ENCODE peak calls at places on chromosomes 3 and 15, in eight cellular contexts. One of them, this sample, is unnamed.

GRCh38 chr15:95669146-95669922 is 661.2 kb upstream of the NR2F2 start:
- DNase-seq in adrenal gland: no peak
- DNase-seq in pancreas: no peak
- DNase-seq in ovary: peak; percentile 33
- DNase-seq in DND-41: no peak
- DNase-seq in HCT116: no peak
- DNase-seq in brain microvascular endothelial cell: no peak
- DNase-seq in dorsolateral prefrontal cortex: no peak
- DNase-seq in this sample: no peak

GRCh38 chr3:114640126-114640525 is 346.3 kb downstream of the TIGIT start:
- DNase-seq in adrenal gland: no peak
- DNase-seq in pancreas: no peak
- DNase-seq in ovary: no peak
- DNase-seq in DND-41: no peak
- DNase-seq in HCT116: no peak
- DNase-seq in brain microvascular endothelial cell: no peak
- DNase-seq in dorsolateral prefrontal cortex: no peak
- DNase-seq in this sample: no peak

GRCh38 chr3:159128628-159129027 is 326.8 kb downstream of the MFSD1 start:
- DNase-seq in adrenal gland: no peak
- DNase-seq in pancreas: no peak
- DNase-seq in ovary: no peak
- DNase-seq in DND-41: no peak
- DNase-seq in HCT116: peak; percentile 31
- DNase-seq in brain microvascular endothelial cell: no peak
- DNase-seq in dorsolateral prefrontal cortex: no peak
- DNase-seq in this sample: no peak

GRCh38 chr3:51799879-51800757 is 21.1 kb upstream of the IQCF6 start:
- DNase-seq in adrenal gland: peak; percentile 42
- DNase-seq in pancreas: no peak
- DNase-seq in ovary: no peak
- DNase-seq in DND-41: peak; percentile 20
- DNase-seq in HCT116: peak; percentile 55
- DNase-seq in brain microvascular endothelial cell: peak; percentile 74
- DNase-seq in dorsolateral prefrontal cortex: no peak
- DNase-seq in this sample: no peak

GRCh38 chr3:111534701-111535100 is 7.3 kb upstream of the CD96 start:
- DNase-seq in adrenal gland: no peak
- DNase-seq in pancreas: no peak
- DNase-seq in ovary: no peak
- DNase-seq in DND-41: no peak
- DNase-seq in HCT116: no peak
- DNase-seq in brain microvascular endothelial cell: peak; percentile 36
- DNase-seq in dorsolateral prefrontal cortex: no peak
- DNase-seq in this sample: no peak

GRCh38 chr3:18079739-18080138 is 337.3 kb upstream of the TBC1D5 start:
- DNase-seq in adrenal gland: no peak
- DNase-seq in pancreas: no peak
- DNase-seq in ovary: no peak
- DNase-seq in DND-41: peak; percentile 55
- DNase-seq in HCT116: peak; percentile 69
- DNase-seq in brain microvascular endothelial cell: peak; percentile 13
- DNase-seq in dorsolateral prefrontal cortex: no peak
- DNase-seq in this sample: no peak

GRCh38 chr3:161310649-161311423 is 60.5 kb downstream of the SPTSSB start:
- DNase-seq in adrenal gland: no peak
- DNase-seq in pancreas: no peak
- DNase-seq in ovary: no peak
- DNase-seq in DND-41: peak; percentile 74
- DNase-seq in HCT116: no peak
- DNase-seq in brain microvascular endothelial cell: no peak
- DNase-seq in dorsolateral prefrontal cortex: no peak
- DNase-seq in this sample: no peak

GRCh38 chr15:40114218-40114617 is 5.5 kb upstream of the BMF start:
- DNase-seq in adrenal gland: no peak
- DNase-seq in pancreas: no peak
- DNase-seq in ovary: no peak
- DNase-seq in DND-41: no peak
- DNase-seq in HCT116: no peak
- DNase-seq in brain microvascular endothelial cell: no peak
- DNase-seq in dorsolateral prefrontal cortex: no peak
- DNase-seq in this sample: no peak

GRCh38 chr3:123098411-123099330 is 31.8 kb downstream of the PDIA5 start:
- DNase-seq in adrenal gland: peak; percentile 65
- DNase-seq in pancreas: no peak
- DNase-seq in ovary: no peak
- DNase-seq in DND-41: no peak
- DNase-seq in HCT116: no peak
- DNase-seq in brain microvascular endothelial cell: no peak
- DNase-seq in dorsolateral prefrontal cortex: no peak
- DNase-seq in this sample: no peak

GRCh38 chr3:115581347-115582135 is 41.8 kb upstream of the GAP43 start:
- DNase-seq in adrenal gland: peak; percentile 21
- DNase-seq in pancreas: no peak
- DNase-seq in ovary: no peak
- DNase-seq in DND-41: no peak
- DNase-seq in HCT116: no peak
- DNase-seq in brain microvascular endothelial cell: peak; percentile 4
- DNase-seq in dorsolateral prefrontal cortex: no peak
- DNase-seq in this sample: no peak

GRCh38 chr3:152264378-152264777 is 4.4 kb upstream of the MBNL1 start:
- DNase-seq in adrenal gland: peak; percentile 13
- DNase-seq in pancreas: no peak
- DNase-seq in ovary: no peak
- DNase-seq in DND-41: no peak
- DNase-seq in HCT116: no peak
- DNase-seq in brain microvascular endothelial cell: no peak
- DNase-seq in dorsolateral prefrontal cortex: no peak
- DNase-seq in this sample: no peak

GRCh38 chr3:89932882-89933281 is 825.5 kb downstream of the EPHA3 start:
- DNase-seq in adrenal gland: no peak
- DNase-seq in pancreas: no peak
- DNase-seq in ovary: no peak
- DNase-seq in DND-41: no peak
- DNase-seq in HCT116: no peak
- DNase-seq in brain microvascular endothelial cell: no peak
- DNase-seq in dorsolateral prefrontal cortex: no peak
- DNase-seq in this sample: no peak

GRCh38 chr3:32460031-32460749 is 42.5 kb downstream of the CMTM6 start:
- DNase-seq in adrenal gland: no peak
- DNase-seq in pancreas: no peak
- DNase-seq in ovary: no peak
- DNase-seq in DND-41: peak; percentile 86
- DNase-seq in HCT116: no peak
- DNase-seq in brain microvascular endothelial cell: no peak
- DNase-seq in dorsolateral prefrontal cortex: no peak
- DNase-seq in this sample: no peak

GRCh38 chr15:101615986-101616848 is 36.0 kb downstream of the TM2D3 start:
- DNase-seq in adrenal gland: peak; percentile 83
- DNase-seq in pancreas: peak; percentile 68
- DNase-seq in ovary: peak; percentile 81
- DNase-seq in DND-41: no peak
- DNase-seq in HCT116: peak; percentile 56
- DNase-seq in brain microvascular endothelial cell: peak; percentile 49
- DNase-seq in dorsolateral prefrontal cortex: no peak
- DNase-seq in this sample: peak; percentile 56

GRCh38 chr3:112360574-112360973 is 27.6 kb downstream of the CD200 start:
- DNase-seq in adrenal gland: no peak
- DNase-seq in pancreas: no peak
- DNase-seq in ovary: no peak
- DNase-seq in DND-41: no peak
- DNase-seq in HCT116: no peak
- DNase-seq in brain microvascular endothelial cell: no peak
- DNase-seq in dorsolateral prefrontal cortex: no peak
- DNase-seq in this sample: peak; percentile 41

GRCh38 chr3:173399001-173399400 is 1.5 kb downstream of the NLGN1 start:
- DNase-seq in adrenal gland: no peak
- DNase-seq in pancreas: no peak
- DNase-seq in ovary: no peak
- DNase-seq in DND-41: no peak
- DNase-seq in HCT116: no peak
- DNase-seq in brain microvascular endothelial cell: no peak
- DNase-seq in dorsolateral prefrontal cortex: no peak
- DNase-seq in this sample: no peak

GRCh38 chr3:167776144-167776685 is 40.7 kb downstream of the SERPINI1 start:
- DNase-seq in adrenal gland: peak; percentile 4
- DNase-seq in pancreas: no peak
- DNase-seq in ovary: no peak
- DNase-seq in DND-41: no peak
- DNase-seq in HCT116: no peak
- DNase-seq in brain microvascular endothelial cell: no peak
- DNase-seq in dorsolateral prefrontal cortex: no peak
- DNase-seq in this sample: no peak

GRCh38 chr3:47482411-47482810 is 6.7 kb upstream of the SCAP start:
- DNase-seq in adrenal gland: peak; percentile 35
- DNase-seq in pancreas: no peak
- DNase-seq in ovary: no peak
- DNase-seq in DND-41: no peak
- DNase-seq in HCT116: no peak
- DNase-seq in brain microvascular endothelial cell: no peak
- DNase-seq in dorsolateral prefrontal cortex: no peak
- DNase-seq in this sample: no peak

DNA sequence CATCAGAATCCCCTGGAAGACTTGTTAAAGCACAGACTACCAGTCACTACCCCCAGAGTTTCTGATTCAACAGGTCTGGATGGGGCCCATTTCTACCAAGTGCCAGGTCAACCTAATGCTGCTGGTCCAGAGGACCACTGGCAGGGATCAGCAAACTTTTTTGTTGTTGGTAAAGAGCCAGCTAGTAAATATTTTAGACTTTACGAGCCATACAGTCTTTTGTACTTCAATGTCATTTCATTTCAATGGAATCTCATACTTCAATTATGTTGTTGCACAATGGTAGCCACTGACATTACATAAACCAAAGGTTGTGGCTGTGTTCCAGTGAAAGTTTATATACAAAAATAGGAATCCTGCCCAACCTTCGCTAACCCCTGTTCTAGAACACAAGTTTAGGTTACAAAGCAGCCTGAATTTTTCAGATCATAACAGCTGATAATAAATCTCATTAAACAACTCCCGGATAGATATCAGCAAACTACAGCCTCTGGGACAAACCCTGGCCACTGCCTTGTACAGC is 28.7 kb downstream of the ULK4 start:
- DNase-seq in adrenal gland: peak; percentile 24
- DNase-seq in pancreas: no peak
- DNase-seq in ovary: no peak
- DNase-seq in DND-41: no peak
- DNase-seq in HCT116: no peak
- DNase-seq in brain microvascular endothelial cell: peak; percentile 11
- DNase-seq in dorsolateral prefrontal cortex: no peak
- DNase-seq in this sample: no peak
- H3K27ac ChIP-seq in adrenal gland: no peak overlapping the region
- H3K27ac ChIP-seq in pancreas: no peak overlapping the region
- H3K27ac ChIP-seq in ovary: no peak overlapping the region
- H3K27ac ChIP-seq in DND-41: no peak overlapping the region
- H3K27ac ChIP-seq in HCT116: no peak overlapping the region
- H3K27ac ChIP-seq in brain microvascular endothelial cell: no peak overlapping the region
- H3K27ac ChIP-seq in dorsolateral prefrontal cortex: no peak overlapping the region
- H3K27ac ChIP-seq in this sample: no peak overlapping the region

DNA sequence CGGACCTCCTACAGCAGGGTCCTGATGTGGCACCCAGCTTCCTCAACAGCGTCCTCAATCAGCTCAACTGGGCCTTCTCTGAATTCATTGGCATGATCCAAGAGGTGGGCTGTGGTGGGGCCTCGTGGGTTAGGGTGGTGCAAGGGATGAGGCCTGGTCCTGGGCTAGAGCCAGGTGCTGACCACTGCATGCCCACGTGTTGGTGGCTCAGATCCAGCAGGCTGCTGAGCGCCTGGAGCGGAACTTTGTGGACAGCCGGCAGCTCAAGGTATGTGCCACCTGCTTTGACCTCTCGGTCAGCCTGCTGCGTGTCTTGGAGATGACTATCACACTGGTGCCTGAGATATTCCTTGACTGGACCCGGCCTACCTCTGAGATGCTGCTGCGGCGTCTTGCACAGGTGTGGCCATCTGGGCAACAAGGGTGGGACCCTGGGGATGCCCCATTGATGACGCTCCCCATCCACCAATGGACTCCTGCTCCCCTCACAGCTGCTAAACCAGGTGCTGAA is 3.8 kb downstream of the AMIGO3 start:
- DNase-seq in adrenal gland: no peak
- DNase-seq in pancreas: no peak
- DNase-seq in ovary: no peak
- DNase-seq in DND-41: no peak
- DNase-seq in HCT116: no peak
- DNase-seq in brain microvascular endothelial cell: no peak
- DNase-seq in dorsolateral prefrontal cortex: no peak
- DNase-seq in this sample: no peak
- TF ChIP-seq CTCF in adrenal gland: no peak
- TF ChIP-seq CTCF in pancreas: no peak
- TF ChIP-seq CTCF in ovary: no peak
- TF ChIP-seq CTCF in DND-41: no peak
- TF ChIP-seq CTCF in HCT116: no peak
- TF ChIP-seq CTCF in brain microvascular endothelial cell: no peak
- TF ChIP-seq CTCF in dorsolateral prefrontal cortex: no peak
- TF ChIP-seq CTCF in this sample: no peak

GRCh38 chr3:177554900-177555759 is 357.8 kb upstream of the TBL1XR1 start:
- DNase-seq in adrenal gland: no peak
- DNase-seq in pancreas: no peak
- DNase-seq in ovary: no peak
- DNase-seq in DND-41: no peak
- DNase-seq in HCT116: no peak
- DNase-seq in brain microvascular endothelial cell: peak; percentile 49
- DNase-seq in dorsolateral prefrontal cortex: peak; percentile 54
- DNase-seq in this sample: no peak
- H3K27ac ChIP-seq in adrenal gland: no peak overlapping the region
- H3K27ac ChIP-seq in pancreas: no peak overlapping the region
- H3K27ac ChIP-seq in ovary: no peak overlapping the region
- H3K27ac ChIP-seq in DND-41: peak overlapping the region; percentile 16
- H3K27ac ChIP-seq in HCT116: no peak overlapping the region
- H3K27ac ChIP-seq in brain microvascular endothelial cell: no peak overlapping the region
- H3K27ac ChIP-seq in dorsolateral prefrontal cortex: no peak overlapping the region
- H3K27ac ChIP-seq in this sample: no peak overlapping the region

GRCh38 chr3:21750831-21751391 is at the start of gene ZNF385D:
- DNase-seq in adrenal gland: peak; percentile 23
- DNase-seq in pancreas: no peak
- DNase-seq in ovary: peak; percentile 23
- DNase-seq in DND-41: no peak
- DNase-seq in HCT116: no peak
- DNase-seq in brain microvascular endothelial cell: peak; percentile 44
- DNase-seq in dorsolateral prefrontal cortex: peak; percentile 47
- DNase-seq in this sample: no peak

GRCh38 chr3:21750291-21750690 is 719 bp downstream of the ZNF385D start:
- DNase-seq in adrenal gland: no peak
- DNase-seq in pancreas: no peak
- DNase-seq in ovary: no peak
- DNase-seq in DND-41: no peak
- DNase-seq in HCT116: no peak
- DNase-seq in brain microvascular endothelial cell: peak; percentile 29
- DNase-seq in dorsolateral prefrontal cortex: no peak
- DNase-seq in this sample: no peak

GRCh38 chr3:21754839-21755238 is 3.8 kb upstream of the ZNF385D start:
- DNase-seq in adrenal gland: no peak
- DNase-seq in pancreas: no peak
- DNase-seq in ovary: no peak
- DNase-seq in DND-41: no peak
- DNase-seq in HCT116: no peak
- DNase-seq in brain microvascular endothelial cell: no peak
- DNase-seq in dorsolateral prefrontal cortex: peak; percentile 35
- DNase-seq in this sample: no peak

GRCh38 chr3:21751891-21752290 is 881 bp upstream of the ZNF385D start:
- DNase-seq in adrenal gland: no peak
- DNase-seq in pancreas: no peak
- DNase-seq in ovary: no peak
- DNase-seq in DND-41: no peak
- DNase-seq in HCT116: no peak
- DNase-seq in brain microvascular endothelial cell: no peak
- DNase-seq in dorsolateral prefrontal cortex: no peak
- DNase-seq in this sample: no peak

GRCh38 chr3:21752749-21753347 is 1.8 kb upstream of the ZNF385D start:
- DNase-seq in adrenal gland: peak; percentile 24
- DNase-seq in pancreas: no peak
- DNase-seq in ovary: no peak
- DNase-seq in DND-41: no peak
- DNase-seq in HCT116: no peak
- DNase-seq in brain microvascular endothelial cell: peak; percentile 62
- DNase-seq in dorsolateral prefrontal cortex: no peak
- DNase-seq in this sample: no peak
- TF ChIP-seq CTCF in adrenal gland: peak; percentile 47
- TF ChIP-seq CTCF in pancreas: peak; percentile 14
- TF ChIP-seq CTCF in ovary: no peak
- TF ChIP-seq CTCF in DND-41: peak; percentile 48
- TF ChIP-seq CTCF in HCT116: peak; percentile 7
- TF ChIP-seq CTCF in brain microvascular endothelial cell: peak; percentile 79
- TF ChIP-seq CTCF in dorsolateral prefrontal cortex: peak; percentile 63
- TF ChIP-seq CTCF in this sample: no peak